ENCODE peak calls at places on chromosomes 5 and 9, in ten cellular contexts. F is GM06990, R is colonic mucosa, A is stomach, X is neural progenitor cell, Z is epithelial cell of esophagus, S is fibroblast of lung, T is bronchial epithelial cell, J is BE2C, Q is foreskin fibroblast. U is an unnamed sample.

GRCh38 chr9:130239741-130240241 is 25.8 kb upstream of the HMCN2 start:
- DNase-seq in F (peak), R (no peak), A (no peak), X (no peak), Z (peak), S (peak), T (no peak), J (no peak), Q (peak), U (no peak)

GRCh38 chr5:32298056-32298420 is 14.7 kb downstream of the MTMR12 start:
- DNase-seq in F (peak), R (no peak), A (no peak), X (no peak), Z (no peak), S (no peak), T (no peak), J (no peak), Q (no peak), U (no peak)

GRCh38 chr9:3848445-3849114 is 322.8 kb upstream of the RFX3 start:
- DNase-seq in F (no peak), R (no peak), A (no peak), X (peak), Z (peak), S (peak), T (peak), J (peak), Q (peak), U (no peak)

GRCh38 chr5:169161022-169161680 is 139.8 kb downstream of the SLIT3 start:
- DNase-seq in F (no peak), R (peak), A (no peak), X (peak), Z (peak), S (peak), T (peak), J (no peak), Q (peak), U (peak)

GRCh38 chr5:109324941-109325340 is 84.8 kb downstream of the PJA2 start:
- DNase-seq in F (no peak), R (no peak), A (no peak), X (no peak), Z (no peak), S (no peak), T (no peak), J (no peak), Q (no peak), U (no peak)

GRCh38 chr9:5510991-5511390 is 660 bp downstream of the PDCD1LG2 start:
- DNase-seq in F (no peak), R (no peak), A (no peak), X (no peak), Z (no peak), S (peak), T (no peak), J (peak), Q (peak), U (peak)

GRCh38 chr5:111463304-111463703 is 49.0 kb downstream of the STARD4 start:
- DNase-seq in F (no peak), R (no peak), A (no peak), X (no peak), Z (no peak), S (no peak), T (no peak), J (no peak), Q (no peak), U (no peak)

GRCh38 chr5:126446498-126447224 is 23.5 kb downstream of the GRAMD2B start:
- DNase-seq in F (no peak), R (peak), A (no peak), X (no peak), Z (peak), S (peak), T (peak), J (no peak), Q (peak), U (no peak)

GRCh38 chr5:133225671-133226152 is 173.9 kb downstream of the HSPA4 start:
- DNase-seq in F (no peak), R (peak), A (no peak), X (no peak), Z (peak), S (peak), T (peak), J (no peak), Q (peak), U (peak)

GRCh38 chr9:37407468-37407867 is 15.0 kb upstream of the GRHPR start:
- DNase-seq in F (no peak), R (no peak), A (no peak), X (no peak), Z (no peak), S (no peak), T (peak), J (no peak), Q (no peak), U (no peak)

GRCh38 chr9:108676344-108676743 is 179.4 kb downstream of the ACTL7B start:
- DNase-seq in F (no peak), R (no peak), A (no peak), X (no peak), Z (no peak), S (no peak), T (no peak), J (no peak), Q (no peak), U (no peak)

GRCh38 chr9:14769235-14769580 is 46.7 kb upstream of the CER1 start:
- DNase-seq in F (no peak), R (no peak), A (no peak), X (peak), Z (peak), S (peak), T (peak), J (peak), Q (peak), U (no peak)

GRCh38 chr5:147303976-147304375 is 69.2 kb downstream of the STK32A start:
- DNase-seq in F (no peak), R (no peak), A (no peak), X (no peak), Z (peak), S (peak), T (peak), J (no peak), Q (peak), U (peak)

GRCh38 chr9:129796029-129796910 is 6.7 kb upstream of the TOR1B start:
- DNase-seq in F (no peak), R (no peak), A (no peak), X (no peak), Z (no peak), S (no peak), T (no peak), J (no peak), Q (no peak), U (no peak)

GRCh38 chr9:73023025-73023541 is 70.2 kb upstream of the ALDH1A1 start:
- DNase-seq in F (no peak), R (peak), A (peak), X (peak), Z (peak), S (peak), T (peak), J (peak), Q (peak), U (no peak)

GRCh38 chr5:172492097-172492840 is 37.9 kb upstream of the SH3PXD2B start:
- DNase-seq in F (no peak), R (peak), A (no peak), X (no peak), Z (no peak), S (no peak), T (no peak), J (no peak), Q (no peak), U (no peak)

GRCh38 chr5:38657020-38657419 is 100.6 kb upstream of the LIFR start:
- DNase-seq in F (no peak), R (no peak), A (no peak), X (no peak), Z (no peak), S (no peak), T (no peak), J (no peak), Q (no peak), U (no peak)

GRCh38 chr5:94778299-94778698 is 159.8 kb downstream of the SLF1 start:
- DNase-seq in F (no peak), R (no peak), A (no peak), X (no peak), Z (no peak), S (no peak), T (no peak), J (peak), Q (peak), U (no peak)

GRCh38 chr9:127198587-127198986 is 66.0 kb upstream of the GARNL3 start:
- DNase-seq in F (no peak), R (no peak), A (no peak), X (no peak), Z (no peak), S (no peak), T (no peak), J (no peak), Q (no peak), U (no peak)

GRCh38 chr9:115118471-115119156 is 657 bp upstream of the TNC start:
- DNase-seq in F (no peak), R (peak), A (peak), X (peak), Z (peak), S (peak), T (peak), J (no peak), Q (peak), U (peak)

GRCh38 chr9:74630228-74630627 is 133.1 kb downstream of the RORB start:
- DNase-seq in F (no peak), R (no peak), A (no peak), X (no peak), Z (no peak), S (no peak), T (no peak), J (no peak), Q (no peak), U (no peak)

GRCh38 chr5:5570646-5571045 is 148.2 kb downstream of the ICE1 start:
- DNase-seq in F (no peak), R (no peak), A (no peak), X (no peak), Z (no peak), S (no peak), T (no peak), J (no peak), Q (no peak), U (no peak)

GRCh38 chr9:16022228-16022627 is 469.4 kb downstream of the CCDC171 start:
- DNase-seq in F (no peak), R (no peak), A (no peak), X (no peak), Z (no peak), S (no peak), T (no peak), J (no peak), Q (no peak), U (no peak)

GRCh38 chr9:7536310-7536939 is 263.2 kb downstream of the DMAC1 start:
- DNase-seq in F (peak), R (peak), A (peak), X (peak), Z (peak), S (peak), T (peak), J (peak), Q (peak), U (peak)

GRCh38 chr9:90290716-90291485 is 351.7 kb downstream of the DIRAS2 start:
- DNase-seq in F (no peak), R (no peak), A (no peak), X (no peak), Z (no peak), S (peak), T (peak), J (no peak), Q (no peak), U (no peak)

GRCh38 chr9:126617003-126617739 is 3.4 kb downstream of the LMX1B start:
- DNase-seq in F (no peak), R (no peak), A (no peak), X (no peak), Z (no peak), S (no peak), T (no peak), J (no peak), Q (no peak), U (no peak)

GRCh38 chr9:89805726-89806125 is 200.9 kb downstream of the GADD45G start:
- DNase-seq in F (no peak), R (no peak), A (no peak), X (no peak), Z (no peak), S (no peak), T (no peak), J (no peak), Q (no peak), U (no peak)

GRCh38 chr9:100111235-100111634 is 12.2 kb downstream of the INVS start:
- DNase-seq in F (no peak), R (peak), A (peak), X (no peak), Z (peak), S (peak), T (peak), J (peak), Q (peak), U (peak)

GRCh38 chr9:126474786-126475485 is 138.8 kb upstream of the LMX1B start:
- DNase-seq in F (no peak), R (no peak), A (no peak), X (no peak), Z (peak), S (peak), T (peak), J (no peak), Q (no peak), U (no peak)

GRCh38 chr9:5392285-5392684 is 45.4 kb downstream of the PLGRKT start:
- DNase-seq in F (no peak), R (no peak), A (no peak), X (no peak), Z (peak), S (peak), T (peak), J (no peak), Q (peak), U (no peak)

GRCh38 chr5:13816126-13816525 is 128.4 kb downstream of the DNAH5 start:
- DNase-seq in F (no peak), R (no peak), A (no peak), X (no peak), Z (peak), S (no peak), T (peak), J (no peak), Q (no peak), U (no peak)

GRCh38 chr5:14226554-14226953 is 83.4 kb downstream of the TRIO start:
- DNase-seq in F (no peak), R (no peak), A (no peak), X (no peak), Z (no peak), S (no peak), T (no peak), J (no peak), Q (no peak), U (no peak)

GRCh38 chr5:149382517-149383220 is 3.6 kb upstream of the IL17B start:
- DNase-seq in F (no peak), R (no peak), A (no peak), X (no peak), Z (no peak), S (no peak), T (no peak), J (no peak), Q (no peak), U (no peak)

DNA sequence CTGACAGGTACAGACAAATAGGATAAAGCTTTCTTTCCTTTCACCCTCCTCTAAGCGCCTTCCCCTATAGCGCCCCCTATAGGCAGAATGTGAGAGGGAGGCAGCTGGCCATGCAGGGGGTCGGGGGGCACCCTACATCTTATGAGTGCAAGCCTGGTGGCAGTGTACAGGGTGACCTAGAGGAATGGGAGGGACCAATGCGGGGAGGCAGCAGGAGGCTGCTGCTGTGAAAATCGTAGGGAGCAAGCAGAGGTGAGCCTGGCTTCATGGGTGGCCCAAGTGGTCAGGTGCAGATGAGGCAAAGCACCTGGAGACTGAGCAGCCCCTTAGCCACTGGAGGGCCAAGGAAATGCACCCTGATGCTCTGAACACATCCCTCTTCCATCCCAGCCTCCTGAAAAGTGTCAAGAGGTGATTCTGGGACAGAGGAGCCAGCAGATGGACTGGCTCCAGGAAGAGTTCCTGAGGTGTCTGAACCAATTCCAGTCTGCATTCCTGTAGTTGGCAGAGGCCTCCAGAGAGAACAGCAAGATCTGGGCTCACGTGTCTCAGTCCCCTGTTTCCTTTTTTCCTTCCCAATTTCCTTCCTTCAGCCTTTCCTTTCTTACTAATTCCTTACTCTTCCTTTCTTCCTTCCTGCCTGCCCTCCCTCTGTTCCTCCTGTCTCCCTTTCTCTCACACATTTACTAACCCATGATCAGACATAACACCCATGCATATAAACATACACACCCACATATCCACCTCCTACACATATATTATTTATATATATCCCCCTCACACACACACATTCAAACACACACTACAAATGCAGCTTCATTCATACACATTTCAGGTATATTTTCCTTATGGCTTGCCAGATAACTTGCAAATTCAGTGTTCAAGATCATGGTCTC is 32.8 kb upstream of the GALNT10 start:
- DNase-seq in F (no peak), R (no peak), A (no peak), X (peak), Z (no peak), S (no peak), T (no peak), J (no peak), Q (no peak), U (no peak)
- TF ChIP-seq CTCF in F (peak), R (peak), A (peak), X (peak), Z (peak), S (no peak), T (peak), J (peak), Q (peak), U (peak)

DNA sequence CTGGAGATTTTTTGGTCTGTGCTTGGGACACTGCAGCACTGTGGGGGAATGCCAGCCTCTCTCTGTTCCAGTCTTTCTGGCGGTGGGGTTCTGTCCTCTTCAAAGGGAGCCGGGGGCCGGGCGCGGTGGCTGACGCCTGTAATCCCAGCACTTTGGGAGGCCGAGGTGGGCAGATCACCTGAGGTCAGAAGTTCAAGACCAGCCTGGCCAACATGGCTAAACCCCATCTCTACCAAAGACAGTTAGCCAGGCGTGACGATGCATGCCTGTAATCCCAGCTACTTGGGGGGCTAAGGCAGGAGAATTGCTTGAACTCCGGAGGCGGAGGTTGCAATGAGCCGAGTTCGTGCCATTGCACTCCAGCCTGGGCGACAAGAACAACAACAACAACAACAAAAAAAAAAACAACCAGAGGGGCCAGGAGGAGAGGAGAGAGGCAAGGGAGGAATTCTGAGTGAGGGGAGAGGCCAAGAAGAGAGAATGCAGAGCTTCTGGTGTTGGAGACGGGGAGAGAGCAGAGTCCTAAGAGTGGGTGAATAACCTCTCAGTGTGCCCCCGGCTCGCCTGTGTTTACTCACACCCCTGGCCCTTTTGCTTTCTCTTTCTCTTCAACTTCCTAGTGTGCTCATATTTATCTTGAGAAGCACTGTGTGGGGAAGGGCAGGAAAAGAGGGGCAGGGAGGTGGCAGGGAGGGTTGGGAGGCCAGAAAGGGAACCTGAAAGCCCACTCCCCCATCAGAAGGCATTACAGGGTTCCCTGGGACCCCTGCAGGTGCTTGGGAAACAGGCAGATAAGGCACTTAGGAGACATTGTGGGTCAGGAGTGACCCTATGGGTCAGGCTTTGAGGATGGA is 3.2 kb upstream of the SET start:
- DNase-seq in F (no peak), R (peak), A (peak), X (no peak), Z (no peak), S (peak), T (no peak), J (no peak), Q (no peak), U (no peak)
- H3K4me3 ChIP-seq in F (peak), R (peak), A (peak), X (peak), Z (peak), S (peak), T (no peak), J (no peak), Q (no peak), U (peak)

GRCh38 chr5:110335361-110336046 is 391.0 kb downstream of the TMEM232 start:
- DNase-seq in F (no peak), R (no peak), A (no peak), X (no peak), Z (no peak), S (peak), T (no peak), J (no peak), Q (peak), U (peak)

GRCh38 chr5:110338336-110339083 is 388.0 kb downstream of the TMEM232 start:
- DNase-seq in F (no peak), R (no peak), A (no peak), X (no peak), Z (no peak), S (no peak), T (no peak), J (no peak), Q (no peak), U (no peak)

GRCh38 chr5:110329955-110330354 is 396.5 kb downstream of the TMEM232 start:
- DNase-seq in F (no peak), R (no peak), A (no peak), X (no peak), Z (no peak), S (no peak), T (no peak), J (no peak), Q (no peak), U (no peak)

DNA sequence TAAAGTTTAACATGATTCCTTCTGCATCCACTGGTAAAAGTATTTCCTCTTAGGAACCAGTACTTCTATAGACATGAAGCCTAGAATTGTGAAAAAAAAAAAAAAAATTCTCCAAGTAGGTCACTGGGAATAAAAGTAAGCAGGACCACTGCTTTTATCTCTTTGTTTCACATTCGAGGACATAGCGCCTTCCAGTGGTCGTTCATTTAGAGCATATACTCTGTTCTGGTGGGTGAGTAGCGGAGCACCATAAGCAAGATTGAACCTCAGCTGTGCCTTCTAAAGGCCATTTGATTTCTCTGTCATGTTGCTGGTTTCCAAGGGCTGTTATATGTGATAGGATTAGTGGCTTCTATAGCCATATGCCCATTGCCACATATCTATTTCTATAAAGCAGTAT is 393.1 kb downstream of the TMEM232 start:
- DNase-seq in F (no peak), R (no peak), A (no peak), X (peak), Z (peak), S (peak), T (no peak), J (no peak), Q (no peak), U (no peak)
- TF ChIP-seq CTCF in F (peak), R (no peak), A (no peak), X (peak), Z (no peak), S (no peak), T (no peak), J (peak), Q (peak), U (peak)

GRCh38 chr5:141040093-141040762 is 10.9 kb upstream of the PCDHB1 start:
- DNase-seq in F (no peak), R (no peak), A (no peak), X (peak), Z (peak), S (no peak), T (peak), J (peak), Q (no peak), U (no peak)
- H3K4me3 ChIP-seq in F (no peak), R (peak), A (peak), X (peak), Z (peak), S (no peak), T (peak), J (peak), Q (no peak), U (no peak)

GRCh38 chr5:174995827-174996226 is 271.4 kb downstream of the MSX2 start:
- DNase-seq in F (no peak), R (no peak), A (no peak), X (no peak), Z (no peak), S (no peak), T (no peak), J (no peak), Q (no peak), U (no peak)
- TF ChIP-seq CTCF in F (no peak), R (no peak), A (no peak), X (no peak), Z (no peak), S (no peak), T (no peak), J (no peak), Q (no peak), U (no peak)

U was measured in HFF-Myc.